ENCODE peak calls at places on chromosomes 11 and 22, in seven cellular contexts. One of them, this sample, is unnamed.

GRCh38 chr11:72223615-72224586 is 666 bp upstream of the INPPL1 start:
- DNase-seq in stomach: peak; percentile 82
- DNase-seq in NB4: peak; percentile 82
- DNase-seq in IMR-90: peak; percentile 56
- DNase-seq in GM12891: no peak
- DNase-seq in ovary: peak; percentile 88
- DNase-seq in A549: peak; percentile 65
- DNase-seq in this sample: peak; percentile 83

GRCh38 chr11:267491-267994 is 10.7 kb upstream of the NLRP6 start:
- DNase-seq in stomach: peak; percentile 60
- DNase-seq in NB4: peak; percentile 77
- DNase-seq in IMR-90: no peak
- DNase-seq in GM12891: no peak
- DNase-seq in ovary: no peak
- DNase-seq in A549: peak; percentile 61
- DNase-seq in this sample: peak; percentile 64

GRCh38 chr11:3106736-3107524 is 49.7 kb upstream of the CARS1 start:
- DNase-seq in stomach: peak; percentile 20
- DNase-seq in NB4: no peak
- DNase-seq in IMR-90: no peak
- DNase-seq in GM12891: no peak
- DNase-seq in ovary: no peak
- DNase-seq in A549: no peak
- DNase-seq in this sample: no peak

GRCh38 chr22:26610072-26610958 is 7.5 kb downstream of the CRYBB1 start:
- DNase-seq in stomach: peak; percentile 35
- DNase-seq in NB4: peak; percentile 58
- DNase-seq in IMR-90: peak; percentile 96
- DNase-seq in GM12891: peak; percentile 65
- DNase-seq in ovary: no peak
- DNase-seq in A549: no peak
- DNase-seq in this sample: no peak

GRCh38 chr11:11916981-11917399 is 75.2 kb downstream of the USP47 start:
- DNase-seq in stomach: no peak
- DNase-seq in NB4: no peak
- DNase-seq in IMR-90: peak; percentile 81
- DNase-seq in GM12891: no peak
- DNase-seq in ovary: no peak
- DNase-seq in A549: no peak
- DNase-seq in this sample: no peak

GRCh38 chr22:18156878-18157713 is 7.1 kb downstream of the USP18 start:
- DNase-seq in stomach: peak; percentile 56
- DNase-seq in NB4: peak; percentile 67
- DNase-seq in IMR-90: peak; percentile 99
- DNase-seq in GM12891: no peak
- DNase-seq in ovary: peak; percentile 59
- DNase-seq in A549: peak; percentile 65
- DNase-seq in this sample: peak; percentile 52

GRCh38 chr22:30890689-30891442 is 77.7 kb downstream of the MORC2 start:
- DNase-seq in stomach: peak; percentile 57
- DNase-seq in NB4: peak; percentile 31
- DNase-seq in IMR-90: peak; percentile 10
- DNase-seq in GM12891: peak; percentile 78
- DNase-seq in ovary: peak; percentile 41
- DNase-seq in A549: peak; percentile 36
- DNase-seq in this sample: peak; percentile 39

GRCh38 chr11:5229388-5229787 is 2.5 kb upstream of the HBB start:
- DNase-seq in stomach: no peak
- DNase-seq in NB4: no peak
- DNase-seq in IMR-90: no peak
- DNase-seq in GM12891: no peak
- DNase-seq in ovary: no peak
- DNase-seq in A549: no peak
- DNase-seq in this sample: no peak

GRCh38 chr11:58254936-58255335 is 13.1 kb downstream of the OR10W1 start:
- DNase-seq in stomach: no peak
- DNase-seq in NB4: no peak
- DNase-seq in IMR-90: peak; percentile 18
- DNase-seq in GM12891: no peak
- DNase-seq in ovary: no peak
- DNase-seq in A549: no peak
- DNase-seq in this sample: no peak

GRCh38 chr11:16946477-16947282 is 67.5 kb downstream of the PLEKHA7 start:
- DNase-seq in stomach: no peak
- DNase-seq in NB4: no peak
- DNase-seq in IMR-90: no peak
- DNase-seq in GM12891: no peak
- DNase-seq in ovary: no peak
- DNase-seq in A549: no peak
- DNase-seq in this sample: no peak

GRCh38 chr11:118791961-118792578 is 1.1 kb upstream of the DDX6 start:
- DNase-seq in stomach: peak; percentile 37
- DNase-seq in NB4: peak; percentile 62
- DNase-seq in IMR-90: no peak
- DNase-seq in GM12891: peak; percentile 17
- DNase-seq in ovary: no peak
- DNase-seq in A549: peak; percentile 10
- DNase-seq in this sample: peak; percentile 63

GRCh38 chr11:121630041-121630440 is 177.3 kb upstream of the SORL1-AS1 start:
- DNase-seq in stomach: no peak
- DNase-seq in NB4: no peak
- DNase-seq in IMR-90: peak; percentile 93
- DNase-seq in GM12891: no peak
- DNase-seq in ovary: no peak
- DNase-seq in A549: no peak
- DNase-seq in this sample: no peak

GRCh38 chr22:41540365-41540764 is 3.9 kb downstream of the POLR3H start:
- DNase-seq in stomach: no peak
- DNase-seq in NB4: no peak
- DNase-seq in IMR-90: no peak
- DNase-seq in GM12891: no peak
- DNase-seq in ovary: no peak
- DNase-seq in A549: no peak
- DNase-seq in this sample: no peak

GRCh38 chr11:4018641-4019040 is 76.0 kb upstream of the RRM1 start:
- DNase-seq in stomach: no peak
- DNase-seq in NB4: no peak
- DNase-seq in IMR-90: no peak
- DNase-seq in GM12891: no peak
- DNase-seq in ovary: no peak
- DNase-seq in A549: peak; percentile 28
- DNase-seq in this sample: no peak

GRCh38 chr11:112732031-112732430 is 229.2 kb upstream of the NCAM1 start:
- DNase-seq in stomach: no peak
- DNase-seq in NB4: no peak
- DNase-seq in IMR-90: no peak
- DNase-seq in GM12891: no peak
- DNase-seq in ovary: no peak
- DNase-seq in A549: no peak
- DNase-seq in this sample: no peak

GRCh38 chr11:67053896-67054850 is 2.5 kb upstream of the RHOD start:
- DNase-seq in stomach: peak; percentile 63
- DNase-seq in NB4: peak; percentile 63
- DNase-seq in IMR-90: peak; percentile 91
- DNase-seq in GM12891: peak; percentile 78
- DNase-seq in ovary: peak; percentile 68
- DNase-seq in A549: peak; percentile 80
- DNase-seq in this sample: peak; percentile 31

GRCh38 chr11:25943031-25943430 is 388.9 kb upstream of the ANO3 start:
- DNase-seq in stomach: no peak
- DNase-seq in NB4: no peak
- DNase-seq in IMR-90: no peak
- DNase-seq in GM12891: no peak
- DNase-seq in ovary: no peak
- DNase-seq in A549: no peak
- DNase-seq in this sample: no peak

GRCh38 chr22:46054091-46054877 is 77.3 kb upstream of the WNT7B start:
- DNase-seq in stomach: peak; percentile 52
- DNase-seq in NB4: no peak
- DNase-seq in IMR-90: peak; percentile 45
- DNase-seq in GM12891: no peak
- DNase-seq in ovary: peak; percentile 90
- DNase-seq in A549: no peak
- DNase-seq in this sample: no peak

GRCh38 chr11:44005956-44006355 is 41.8 kb upstream of the ACCSL start:
- DNase-seq in stomach: peak; percentile 11
- DNase-seq in NB4: no peak
- DNase-seq in IMR-90: no peak
- DNase-seq in GM12891: no peak
- DNase-seq in ovary: no peak
- DNase-seq in A549: no peak
- DNase-seq in this sample: no peak

GRCh38 chr22:19178065-19178658 is 374 bp downstream of the SLC25A1 start:
- DNase-seq in stomach: peak; percentile 60
- DNase-seq in NB4: peak; percentile 66
- DNase-seq in IMR-90: peak; percentile 11
- DNase-seq in GM12891: peak; percentile 59
- DNase-seq in ovary: no peak
- DNase-seq in A549: no peak
- DNase-seq in this sample: peak; percentile 77

GRCh38 chr22:29208879-29209623 is 3.4 kb downstream of the EMID1 start:
- DNase-seq in stomach: peak; percentile 43
- DNase-seq in NB4: peak; percentile 76
- DNase-seq in IMR-90: no peak
- DNase-seq in GM12891: no peak
- DNase-seq in ovary: no peak
- DNase-seq in A549: no peak
- DNase-seq in this sample: peak; percentile 70

GRCh38 chr22:48047722-48048500 is 1285.5 kb downstream of the TBC1D22A start:
- DNase-seq in stomach: no peak
- DNase-seq in NB4: no peak
- DNase-seq in IMR-90: no peak
- DNase-seq in GM12891: no peak
- DNase-seq in ovary: no peak
- DNase-seq in A549: no peak
- DNase-seq in this sample: no peak

GRCh38 chr11:22244986-22245592 is 52.2 kb downstream of the ANO5 start:
- DNase-seq in stomach: peak; percentile 47
- DNase-seq in NB4: peak; percentile 44
- DNase-seq in IMR-90: peak; percentile 19
- DNase-seq in GM12891: no peak
- DNase-seq in ovary: peak; percentile 34
- DNase-seq in A549: peak; percentile 45
- DNase-seq in this sample: peak; percentile 48

GRCh38 chr11:61075891-61076290 is 26.4 kb upstream of the CD5 start:
- DNase-seq in stomach: peak; percentile 71
- DNase-seq in NB4: no peak
- DNase-seq in IMR-90: peak; percentile 35
- DNase-seq in GM12891: no peak
- DNase-seq in ovary: peak; percentile 57
- DNase-seq in A549: peak; percentile 18
- DNase-seq in this sample: no peak

GRCh38 chr11:124717421-124717785 is 22.3 kb upstream of the NRGN start:
- DNase-seq in stomach: no peak
- DNase-seq in NB4: no peak
- DNase-seq in IMR-90: peak; percentile 59
- DNase-seq in GM12891: no peak
- DNase-seq in ovary: no peak
- DNase-seq in A549: no peak
- DNase-seq in this sample: no peak

GRCh38 chr11:1223346-1224108 is 661 bp downstream of the MUC5B start:
- DNase-seq in stomach: no peak
- DNase-seq in NB4: no peak
- DNase-seq in IMR-90: no peak
- DNase-seq in GM12891: no peak
- DNase-seq in ovary: peak; percentile 26
- DNase-seq in A549: peak; percentile 29
- DNase-seq in this sample: no peak

DNA sequence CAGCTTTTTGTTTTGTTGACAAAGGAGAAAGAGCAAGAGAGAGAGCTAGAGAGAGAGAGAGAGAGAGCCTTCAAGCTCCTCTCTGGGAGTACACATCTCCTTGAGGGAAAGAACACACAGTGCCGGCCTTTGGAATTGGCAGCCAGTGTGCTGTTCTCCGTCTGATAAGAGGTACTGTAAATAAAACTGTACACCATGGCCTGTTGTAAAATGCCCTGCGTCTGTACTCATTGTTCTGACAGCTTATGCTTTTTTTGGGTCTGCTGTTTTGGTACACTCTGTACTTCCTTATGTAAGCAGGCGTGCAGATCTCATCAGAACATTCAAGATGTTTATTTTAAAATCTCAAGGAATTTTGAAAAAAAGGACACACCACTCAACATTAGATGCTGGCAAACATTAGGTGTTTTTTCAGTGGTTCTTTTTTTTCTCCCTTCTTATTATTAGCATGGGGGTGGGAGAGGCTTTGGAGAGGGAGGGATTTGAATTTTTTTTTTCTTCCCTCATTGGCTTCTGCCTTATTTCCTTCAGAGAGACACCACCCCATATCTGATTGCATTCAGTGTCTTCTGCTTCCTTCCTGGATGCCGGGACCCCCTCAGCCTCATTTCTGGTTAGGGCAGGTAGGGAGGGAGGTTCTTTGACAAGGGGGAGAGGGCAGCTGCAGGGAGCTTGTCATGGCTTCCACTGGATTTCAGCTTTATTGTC is 116.8 kb upstream of the NNMT start:
- DNase-seq in stomach: peak; percentile 89
- DNase-seq in NB4: no peak
- DNase-seq in IMR-90: no peak
- DNase-seq in GM12891: no peak
- DNase-seq in ovary: peak; percentile 89
- DNase-seq in A549: peak; percentile 5
- DNase-seq in this sample: peak; percentile 13
- TF ChIP-seq POLR2A in stomach: no peak
- TF ChIP-seq POLR2A in NB4: no peak
- TF ChIP-seq POLR2A in IMR-90: no peak
- TF ChIP-seq POLR2A in GM12891: no peak
- TF ChIP-seq POLR2A in ovary: peak; percentile 68
- TF ChIP-seq POLR2A in A549: no peak
- TF ChIP-seq POLR2A in this sample: peak; percentile 25

GRCh38 chr22:22922954-22923319 is 35.3 kb downstream of the IGLL5 start:
- DNase-seq in stomach: no peak
- DNase-seq in NB4: no peak
- DNase-seq in IMR-90: no peak
- DNase-seq in GM12891: no peak
- DNase-seq in ovary: no peak
- DNase-seq in A549: no peak
- DNase-seq in this sample: no peak
- TF ChIP-seq POLR2A in stomach: no peak
- TF ChIP-seq POLR2A in NB4: no peak
- TF ChIP-seq POLR2A in IMR-90: no peak
- TF ChIP-seq POLR2A in GM12891: no peak
- TF ChIP-seq POLR2A in ovary: no peak
- TF ChIP-seq POLR2A in A549: no peak
- TF ChIP-seq POLR2A in this sample: no peak

DNA sequence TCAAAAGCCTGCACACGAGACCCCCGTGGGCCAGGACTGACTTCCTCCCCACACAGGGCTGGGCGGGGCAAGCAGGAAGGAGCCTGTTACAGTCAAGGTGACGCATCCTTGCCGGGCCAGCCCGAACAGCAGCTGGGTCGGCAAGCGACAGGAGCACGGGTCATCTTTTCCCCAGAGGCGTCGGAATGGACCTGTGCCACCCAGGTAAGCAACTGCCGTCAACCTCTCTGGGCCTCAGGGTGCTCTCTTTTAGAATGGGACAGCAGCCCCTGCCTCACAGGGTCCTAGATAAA is at the start of gene CYTH4:
- DNase-seq in stomach: peak; percentile 70
- DNase-seq in NB4: peak; percentile 70
- DNase-seq in IMR-90: no peak
- DNase-seq in GM12891: peak; percentile 61
- DNase-seq in ovary: no peak
- DNase-seq in A549: no peak
- DNase-seq in this sample: no peak
- TF ChIP-seq POLR2A in stomach: no peak
- TF ChIP-seq POLR2A in NB4: no peak
- TF ChIP-seq POLR2A in IMR-90: no peak
- TF ChIP-seq POLR2A in GM12891: peak; percentile 29
- TF ChIP-seq POLR2A in ovary: no peak
- TF ChIP-seq POLR2A in A549: no peak
- TF ChIP-seq POLR2A in this sample: no peak

GRCh38 chr11:91326280-91326679 is 898.3 kb upstream of the FAT3 start:
- DNase-seq in stomach: no peak
- DNase-seq in NB4: no peak
- DNase-seq in IMR-90: no peak
- DNase-seq in GM12891: no peak
- DNase-seq in ovary: no peak
- DNase-seq in A549: no peak
- DNase-seq in this sample: no peak
- TF ChIP-seq POLR2A in stomach: no peak
- TF ChIP-seq POLR2A in NB4: no peak
- TF ChIP-seq POLR2A in IMR-90: no peak
- TF ChIP-seq POLR2A in GM12891: no peak
- TF ChIP-seq POLR2A in ovary: no peak
- TF ChIP-seq POLR2A in A549: no peak
- TF ChIP-seq POLR2A in this sample: no peak

This sample was measured in erythroblast.